ENCODE peak calls at places on chromosomes 2 and 18, in four cellular contexts. Y, K, G and C are unnamed samples.

GRCh38 chr18:63511285-63511684 is 30.9 kb upstream of the SERPINB12 start:
- DNase-seq in Y (peak; percentile 63), K (no peak), G (peak; percentile 61), C (peak; percentile 56)

GRCh38 chr18:13126966-13127598 is 91.5 kb upstream of the LDLRAD4 start:
- DNase-seq in G (no peak), Y (no peak), K (no peak), C (no peak)

GRCh38 chr2:226609361-226609760 is 190.3 kb downstream of the IRS1 start:
- DNase-seq in K (no peak), Y (peak; percentile 79), G (peak; percentile 94), C (no peak)

GRCh38 chr18:9055185-9055584 is 47.3 kb upstream of the NDUFV2 start:
- DNase-seq in G (peak; percentile 86), Y (peak; percentile 79), K (no peak), C (no peak)

GRCh38 chr2:145352499-145352898 is 832.6 kb upstream of the ZEB2 start:
- DNase-seq in G (no peak), K (no peak), Y (no peak), C (no peak)

GRCh38 chr18:56148373-56148772 is 490.0 kb downstream of the TXNL1 start:
- DNase-seq in Y (peak; percentile 26), G (peak; percentile 19), K (no peak), C (no peak)

GRCh38 chr2:148720501-148720998 is 76.0 kb downstream of the EPC2 start:
- DNase-seq in G (peak; percentile 38), K (no peak), Y (peak; percentile 80), C (no peak)

GRCh38 chr18:28114472-28114871 is 62.5 kb downstream of the CDH2 start:
- DNase-seq in Y (peak; percentile 54), G (peak; percentile 91), K (no peak), C (no peak)

GRCh38 chr2:203949228-203949627 is 12.7 kb downstream of the ICOS start:
- DNase-seq in K (no peak), G (peak; percentile 68), Y (peak; percentile 3), C (no peak)

GRCh38 chr2:159738509-159739390 is 26.4 kb downstream of the MARCHF7 start:
- DNase-seq in K (no peak), Y (no peak), G (peak; percentile 15), C (no peak)